ENCODE peak calls at places on chromosomes 1 and 21, in four cellular contexts. R is stimulated activated CD4-positive, alpha-beta T cell treated with anti-CD3 and anti-CD28 coated beads, Interleukin-12 subunit alpha, Interleukin-12 subunit beta, amount 100 ng/mL, for 4 hours; C is activated T-helper 9 cell treated with anti-CD3 and anti-CD28 coated beads, Interleukin-2, amount 50 U/mL, for 16 hours; A is Ammon's horn. O is an unnamed sample.

GRCh38 chr1:179924268-179924667 is 30.3 kb upstream of the CEP350 start:
- DNase-seq in C (no peak), R (no peak), A (no peak), O (no peak)

GRCh38 chr1:59446257-59446901 is 149.5 kb downstream of the FGGY start:
- DNase-seq in R (no peak), A (no peak), C (no peak), O (peak; percentile 29)

GRCh38 chr1:216542263-216542662 is 119.0 kb upstream of the USH2A start:
- DNase-seq in C (no peak), R (no peak), A (no peak), O (no peak)

GRCh38 chr1:113490384-113490783 is 100.1 kb downstream of the MAGI3 start:
- DNase-seq in C (no peak), R (no peak), A (no peak), O (no peak)

GRCh38 chr1:37845781-37846180 is 13.6 kb downstream of the MTF1 start:
- DNase-seq in A (no peak), C (no peak), R (no peak), O (no peak)

GRCh38 chr1:178189814-178190213 is 95.9 kb downstream of the RASAL2 start:
- DNase-seq in A (peak; percentile 65), R (no peak), C (no peak), O (peak; percentile 21)

GRCh38 chr21:21631961-21632360 is 633.8 kb downstream of the NCAM2 start:
- DNase-seq in C (no peak), R (no peak), A (no peak), O (no peak)

GRCh38 chr1:44251486-44251885 is 38.2 kb downstream of the DMAP1 start:
- DNase-seq in A (no peak), R (no peak), C (no peak), O (no peak)

GRCh38 chr21:41663805-41664788 is 102.8 kb downstream of the RIPK4 start:
- DNase-seq in R (no peak), A (no peak), C (no peak), O (no peak)

O was measured in cerebellar cortex.